ENCODE peak calls at places on chromosomes 11 and 22, in nine cellular contexts. One of them, this sample, is unnamed.

GRCh38 chr11:126191379-126192073 is 19.9 kb downstream of the RPUSD4 start:
- DNase-seq in AG10803: no peak
- DNase-seq in IMR-90: no peak
- DNase-seq in left ventricle myocardium inferior: no peak
- DNase-seq in K562: no peak
- DNase-seq in stomach: no peak
- DNase-seq in coronary artery: no peak
- DNase-seq in fibroblast of pulmonary artery: no peak
- DNase-seq in ovary: no peak
- DNase-seq in this sample: no peak

GRCh38 chr22:42803454-42803853 is 53.6 kb downstream of the ARFGAP3 start:
- DNase-seq in AG10803: no peak
- DNase-seq in coronary artery: peak
- DNase-seq in stomach: peak
- DNase-seq in fibroblast of pulmonary artery: no peak
- DNase-seq in ovary: no peak
- DNase-seq in K562: no peak
- DNase-seq in left ventricle myocardium inferior: peak
- DNase-seq in IMR-90: no peak
- DNase-seq in this sample: no peak

GRCh38 chr11:63565728-63566127 is 2.5 kb upstream of the PLAAT2 start:
- DNase-seq in K562: no peak
- DNase-seq in AG10803: no peak
- DNase-seq in coronary artery: no peak
- DNase-seq in stomach: no peak
- DNase-seq in ovary: no peak
- DNase-seq in IMR-90: no peak
- DNase-seq in fibroblast of pulmonary artery: no peak
- DNase-seq in left ventricle myocardium inferior: no peak
- DNase-seq in this sample: no peak

GRCh38 chr11:134763030-134763388 is 351.0 kb upstream of the B3GAT1 start:
- DNase-seq in fibroblast of pulmonary artery: no peak
- DNase-seq in ovary: no peak
- DNase-seq in stomach: no peak
- DNase-seq in coronary artery: no peak
- DNase-seq in IMR-90: no peak
- DNase-seq in AG10803: no peak
- DNase-seq in K562: no peak
- DNase-seq in left ventricle myocardium inferior: no peak
- DNase-seq in this sample: no peak

GRCh38 chr11:90908074-90908473 is 685.2 kb upstream of the CHORDC1 start:
- DNase-seq in stomach: no peak
- DNase-seq in K562: no peak
- DNase-seq in fibroblast of pulmonary artery: peak
- DNase-seq in coronary artery: no peak
- DNase-seq in ovary: no peak
- DNase-seq in IMR-90: no peak
- DNase-seq in AG10803: no peak
- DNase-seq in left ventricle myocardium inferior: no peak
- DNase-seq in this sample: no peak

GRCh38 chr11:3202759-3203158 is 15.9 kb downstream of the MRGPRG start:
- DNase-seq in coronary artery: no peak
- DNase-seq in IMR-90: no peak
- DNase-seq in stomach: no peak
- DNase-seq in K562: no peak
- DNase-seq in AG10803: peak
- DNase-seq in left ventricle myocardium inferior: peak
- DNase-seq in fibroblast of pulmonary artery: no peak
- DNase-seq in ovary: peak
- DNase-seq in this sample: no peak

GRCh38 chr11:19419021-19419750 is 178.4 kb upstream of the E2F8 start:
- DNase-seq in fibroblast of pulmonary artery: peak
- DNase-seq in IMR-90: peak
- DNase-seq in coronary artery: no peak
- DNase-seq in K562: no peak
- DNase-seq in ovary: no peak
- DNase-seq in AG10803: peak
- DNase-seq in stomach: no peak
- DNase-seq in left ventricle myocardium inferior: no peak
- DNase-seq in this sample: peak

GRCh38 chr11:14300661-14301304 is 58.2 kb downstream of the RRAS2 start:
- DNase-seq in left ventricle myocardium inferior: no peak
- DNase-seq in stomach: peak
- DNase-seq in coronary artery: peak
- DNase-seq in K562: peak
- DNase-seq in AG10803: peak
- DNase-seq in ovary: peak
- DNase-seq in fibroblast of pulmonary artery: peak
- DNase-seq in IMR-90: peak
- DNase-seq in this sample: peak

GRCh38 chr11:108985611-108986279 is 320.9 kb downstream of the DDX10 start:
- DNase-seq in fibroblast of pulmonary artery: peak
- DNase-seq in left ventricle myocardium inferior: no peak
- DNase-seq in coronary artery: no peak
- DNase-seq in stomach: no peak
- DNase-seq in ovary: no peak
- DNase-seq in IMR-90: peak
- DNase-seq in AG10803: peak
- DNase-seq in K562: no peak
- DNase-seq in this sample: peak

GRCh38 chr11:19767691-19768151 is 55.1 kb downstream of the NAV2 start:
- DNase-seq in IMR-90: no peak
- DNase-seq in stomach: no peak
- DNase-seq in left ventricle myocardium inferior: no peak
- DNase-seq in coronary artery: no peak
- DNase-seq in fibroblast of pulmonary artery: no peak
- DNase-seq in ovary: no peak
- DNase-seq in AG10803: no peak
- DNase-seq in K562: no peak
- DNase-seq in this sample: no peak

GRCh38 chr11:16604784-16605439 is 133.5 kb upstream of the C11orf58 start:
- DNase-seq in AG10803: peak
- DNase-seq in coronary artery: no peak
- DNase-seq in left ventricle myocardium inferior: peak
- DNase-seq in IMR-90: peak
- DNase-seq in ovary: peak
- DNase-seq in K562: peak
- DNase-seq in fibroblast of pulmonary artery: peak
- DNase-seq in stomach: peak
- DNase-seq in this sample: no peak

GRCh38 chr22:46825145-46825544 is 62.7 kb downstream of the TBC1D22A start:
- DNase-seq in left ventricle myocardium inferior: no peak
- DNase-seq in IMR-90: no peak
- DNase-seq in fibroblast of pulmonary artery: no peak
- DNase-seq in AG10803: no peak
- DNase-seq in stomach: no peak
- DNase-seq in coronary artery: peak
- DNase-seq in K562: no peak
- DNase-seq in ovary: no peak
- DNase-seq in this sample: no peak

DNA sequence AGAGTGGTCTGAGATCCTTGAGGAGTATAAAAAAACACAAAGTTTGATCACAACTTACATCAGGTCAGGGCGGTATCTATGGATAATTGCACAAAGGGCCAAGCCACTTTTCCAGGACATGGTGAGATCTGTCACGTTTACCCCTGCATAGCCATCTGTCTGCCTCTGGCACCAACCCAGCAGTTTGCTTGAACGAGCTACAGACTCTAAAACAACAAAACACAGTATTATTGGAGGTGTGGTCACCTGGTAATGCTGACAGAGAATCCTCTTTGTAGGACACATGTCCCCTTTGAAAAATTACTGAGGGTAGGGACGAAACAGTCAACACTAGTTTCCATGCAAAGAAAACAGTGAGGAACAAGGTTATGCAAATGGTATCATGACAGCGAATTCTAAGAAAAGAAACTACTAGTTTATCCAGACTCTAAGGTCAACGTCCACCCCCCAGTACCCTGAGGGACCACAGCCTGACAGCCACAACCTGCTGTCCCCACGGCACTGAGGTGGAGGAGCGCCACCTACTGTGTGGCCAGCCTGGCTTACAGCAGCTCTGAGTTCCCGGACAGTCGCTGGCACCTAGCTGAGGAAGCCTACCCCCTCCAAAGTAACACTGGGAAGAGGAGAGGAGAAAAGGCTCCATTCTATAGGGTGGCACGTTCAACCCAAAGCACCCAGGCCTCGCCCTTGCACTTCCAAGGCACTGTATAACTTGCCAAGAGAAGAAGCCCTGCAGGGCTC is 117.3 kb upstream of the BID start:
- DNase-seq in stomach: no peak
- DNase-seq in AG10803: no peak
- DNase-seq in IMR-90: no peak
- DNase-seq in K562: peak
- DNase-seq in fibroblast of pulmonary artery: no peak
- DNase-seq in ovary: no peak
- DNase-seq in coronary artery: no peak
- DNase-seq in left ventricle myocardium inferior: peak
- DNase-seq in this sample: no peak
- TF ChIP-seq CTCF in stomach: peak
- TF ChIP-seq CTCF in AG10803: peak
- TF ChIP-seq CTCF in IMR-90: peak
- TF ChIP-seq CTCF in K562: peak
- TF ChIP-seq CTCF in fibroblast of pulmonary artery: peak
- TF ChIP-seq CTCF in ovary: no peak
- TF ChIP-seq CTCF in coronary artery: peak
- TF ChIP-seq CTCF in left ventricle myocardium inferior: peak
- TF ChIP-seq CTCF in this sample: peak

DNA sequence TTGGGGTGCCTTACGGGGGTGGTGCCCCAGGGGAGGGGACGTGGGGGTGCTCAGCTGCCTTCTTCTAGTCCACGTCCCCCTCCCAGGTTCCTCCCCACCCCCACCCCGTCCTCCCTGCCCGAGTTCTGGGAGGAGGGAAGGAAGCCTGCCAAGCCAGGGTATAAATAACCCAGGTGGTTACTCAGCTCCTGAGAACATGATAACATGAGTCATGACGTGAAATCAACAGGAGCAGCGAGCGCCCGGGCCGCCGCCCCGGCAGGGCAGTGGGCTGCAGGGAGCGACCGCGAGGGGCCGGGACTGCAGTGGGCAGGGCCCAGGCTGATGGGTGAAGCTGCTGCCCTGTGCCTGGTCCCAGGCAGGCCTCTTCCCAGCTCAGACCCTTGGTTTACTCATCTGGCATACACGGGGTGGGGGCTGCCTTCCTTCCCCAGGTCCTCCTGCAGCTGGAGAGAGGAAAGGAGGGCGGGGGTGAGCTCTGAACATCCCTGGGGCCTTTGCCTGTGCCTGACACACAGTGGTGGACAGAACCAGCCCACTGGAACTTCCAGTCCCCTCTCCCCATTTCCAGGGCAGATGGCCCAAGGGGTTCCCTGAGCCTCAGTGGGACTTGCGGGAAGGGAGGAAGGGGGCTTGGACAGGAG is 8.8 kb upstream of the PDGFB start:
- DNase-seq in ovary: peak
- DNase-seq in coronary artery: no peak
- DNase-seq in fibroblast of pulmonary artery: peak
- DNase-seq in K562: peak
- DNase-seq in left ventricle myocardium inferior: peak
- DNase-seq in AG10803: peak
- DNase-seq in stomach: peak
- DNase-seq in IMR-90: peak
- DNase-seq in this sample: peak
- H3K4me3 ChIP-seq in ovary: no peak
- H3K4me3 ChIP-seq in coronary artery: peak
- H3K4me3 ChIP-seq in fibroblast of pulmonary artery: no peak
- H3K4me3 ChIP-seq in K562: no peak
- H3K4me3 ChIP-seq in left ventricle myocardium inferior: peak
- H3K4me3 ChIP-seq in AG10803: no peak
- H3K4me3 ChIP-seq in stomach: no peak
- H3K4me3 ChIP-seq in IMR-90: no peak
- H3K4me3 ChIP-seq in this sample: no peak

DNA sequence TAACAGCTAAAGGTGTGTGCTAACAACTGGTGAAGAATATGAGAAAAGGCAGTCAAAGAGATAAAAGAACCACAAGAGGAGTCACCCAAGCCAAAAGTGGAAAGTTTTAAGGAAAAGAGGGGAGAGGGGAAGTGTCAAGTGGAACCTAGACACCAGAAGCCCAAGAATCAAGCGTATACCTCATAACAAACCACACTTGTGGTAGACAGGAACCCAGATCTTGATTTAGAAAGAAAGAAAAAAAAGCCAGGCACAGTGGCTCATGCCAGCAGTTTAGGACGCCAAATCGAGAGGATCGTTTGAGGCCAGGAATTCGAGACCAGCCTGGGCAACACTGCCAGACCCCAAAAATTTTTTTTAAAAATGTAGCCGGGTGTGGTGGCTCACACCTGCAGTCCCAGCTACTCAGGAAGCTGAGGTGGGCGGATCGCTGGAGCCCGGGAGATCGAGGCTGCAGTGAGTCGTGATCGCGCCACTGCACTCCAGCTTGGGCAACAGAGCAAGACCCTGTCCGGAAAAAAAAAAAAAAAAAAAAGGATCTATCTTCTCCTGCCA is 877 bp downstream of the SLC25A17 start:
- DNase-seq in stomach: no peak
- DNase-seq in K562: no peak
- DNase-seq in ovary: no peak
- DNase-seq in left ventricle myocardium inferior: no peak
- DNase-seq in coronary artery: no peak
- DNase-seq in AG10803: no peak
- DNase-seq in IMR-90: no peak
- DNase-seq in fibroblast of pulmonary artery: no peak
- DNase-seq in this sample: no peak
- TF ChIP-seq CTCF in stomach: no peak
- TF ChIP-seq CTCF in K562: no peak
- TF ChIP-seq CTCF in ovary: no peak
- TF ChIP-seq CTCF in left ventricle myocardium inferior: no peak
- TF ChIP-seq CTCF in coronary artery: no peak
- TF ChIP-seq CTCF in AG10803: no peak
- TF ChIP-seq CTCF in IMR-90: no peak
- TF ChIP-seq CTCF in fibroblast of pulmonary artery: no peak
- TF ChIP-seq CTCF in this sample: no peak

GRCh38 chr22:39476664-39477063 is 19.9 kb downstream of the MGAT3 start:
- DNase-seq in IMR-90: no peak
- DNase-seq in stomach: no peak
- DNase-seq in left ventricle myocardium inferior: no peak
- DNase-seq in AG10803: no peak
- DNase-seq in K562: no peak
- DNase-seq in fibroblast of pulmonary artery: no peak
- DNase-seq in ovary: no peak
- DNase-seq in coronary artery: no peak
- DNase-seq in this sample: no peak

GRCh38 chr22:39473856-39474255 is 17.0 kb downstream of the MGAT3 start:
- DNase-seq in K562: no peak
- DNase-seq in left ventricle myocardium inferior: no peak
- DNase-seq in AG10803: no peak
- DNase-seq in ovary: no peak
- DNase-seq in stomach: no peak
- DNase-seq in IMR-90: no peak
- DNase-seq in fibroblast of pulmonary artery: no peak
- DNase-seq in coronary artery: no peak
- DNase-seq in this sample: no peak

GRCh38 chr22:39474351-39474991 is 17.7 kb downstream of the MGAT3 start:
- DNase-seq in stomach: no peak
- DNase-seq in ovary: no peak
- DNase-seq in coronary artery: no peak
- DNase-seq in IMR-90: peak
- DNase-seq in left ventricle myocardium inferior: no peak
- DNase-seq in fibroblast of pulmonary artery: no peak
- DNase-seq in AG10803: peak
- DNase-seq in K562: peak
- DNase-seq in this sample: no peak

GRCh38 chr22:39475902-39476301 is 19.1 kb downstream of the MGAT3 start:
- DNase-seq in stomach: no peak
- DNase-seq in ovary: no peak
- DNase-seq in left ventricle myocardium inferior: peak
- DNase-seq in IMR-90: no peak
- DNase-seq in AG10803: no peak
- DNase-seq in fibroblast of pulmonary artery: no peak
- DNase-seq in coronary artery: no peak
- DNase-seq in K562: no peak
- DNase-seq in this sample: no peak

GRCh38 chr22:39475337-39475736 is 18.5 kb downstream of the MGAT3 start:
- DNase-seq in K562: no peak
- DNase-seq in stomach: no peak
- DNase-seq in AG10803: no peak
- DNase-seq in ovary: no peak
- DNase-seq in coronary artery: no peak
- DNase-seq in left ventricle myocardium inferior: no peak
- DNase-seq in IMR-90: no peak
- DNase-seq in fibroblast of pulmonary artery: no peak
- DNase-seq in this sample: no peak
- H3K4me3 ChIP-seq in K562: no peak
- H3K4me3 ChIP-seq in stomach: no peak
- H3K4me3 ChIP-seq in AG10803: no peak
- H3K4me3 ChIP-seq in ovary: no peak
- H3K4me3 ChIP-seq in coronary artery: no peak
- H3K4me3 ChIP-seq in left ventricle myocardium inferior: peak
- H3K4me3 ChIP-seq in IMR-90: no peak
- H3K4me3 ChIP-seq in fibroblast of pulmonary artery: no peak
- H3K4me3 ChIP-seq in this sample: no peak